ENCODE peak calls at places on chromosomes 7 and 10, in five cellular contexts. M, Y, I, P and S are unnamed samples.

GRCh38 chr7:99081209-99081608 is 62.7 kb downstream of the SMURF1 start:
- DNase-seq in M (no peak), Y (no peak), I (no peak), P (no peak), S (no peak)

GRCh38 chr7:139613971-139614411 is 90.5 kb downstream of the CLEC2L start:
- DNase-seq in M (no peak), Y (no peak), I (no peak), P (no peak), S (no peak)

GRCh38 chr7:28922618-28923331 is 35.4 kb downstream of the TRIL start:
- DNase-seq in M (peak), Y (peak), I (peak), P (peak), S (peak)

GRCh38 chr10:37700886-37701780 is 156.3 kb downstream of the ZNF248 start:
- DNase-seq in M (no peak), Y (no peak), I (no peak), P (no peak), S (no peak)

GRCh38 chr7:4713183-4713784 is 31.2 kb downstream of the FOXK1 start:
- DNase-seq in M (peak), Y (peak), I (no peak), P (no peak), S (no peak)

GRCh38 chr10:119688033-119688508 is 36.9 kb downstream of the BAG3 start:
- DNase-seq in M (no peak), Y (no peak), I (peak), P (no peak), S (no peak)

GRCh38 chr7:124713086-124713485 is 52.5 kb downstream of the GPR37 start:
- DNase-seq in M (no peak), Y (no peak), I (no peak), P (no peak), S (no peak)

GRCh38 chr7:90532231-90532929 is 62.9 kb downstream of the PTTG1IP2 start:
- DNase-seq in M (no peak), Y (no peak), I (peak), P (no peak), S (no peak)

GRCh38 chr10:30359373-30360206 is 10.5 kb upstream of the MTPAP start:
- DNase-seq in M (no peak), Y (peak), I (peak), P (peak), S (peak)

GRCh38 chr10:70404036-70404905 is at the start of gene EIF4EBP2:
- DNase-seq in M (peak), Y (peak), I (peak), P (peak), S (peak)

GRCh38 chr7:137325927-137326326 is 17.6 kb downstream of the PTN start:
- DNase-seq in M (no peak), Y (peak), I (no peak), P (no peak), S (no peak)

GRCh38 chr7:130272456-130273080 is 5.9 kb downstream of the CPA2 start:
- DNase-seq in M (no peak), Y (no peak), I (peak), P (no peak), S (no peak)

GRCh38 chr10:87640043-87640442 is 19.6 kb upstream of the PAPSS2 start:
- DNase-seq in M (no peak), Y (no peak), I (no peak), P (no peak), S (no peak)

GRCh38 chr10:1626835-1627234 is 110.5 kb downstream of the ADARB2 start:
- DNase-seq in M (no peak), Y (no peak), I (no peak), P (no peak), S (no peak)

GRCh38 chr10:49089789-49090595 is 25.3 kb downstream of the VSTM4 start:
- DNase-seq in M (no peak), Y (no peak), I (no peak), P (no peak), S (no peak)

GRCh38 chr7:157482517-157483120 is 145.8 kb downstream of the DNAJB6 start:
- DNase-seq in M (no peak), Y (no peak), I (no peak), P (no peak), S (no peak)

GRCh38 chr10:62870866-62871265 is 54.7 kb upstream of the EGR2 start:
- DNase-seq in M (no peak), Y (no peak), I (no peak), P (no peak), S (no peak)

GRCh38 chr7:114645451-114645850 is 230.8 kb downstream of the FOXP2 start:
- DNase-seq in M (no peak), Y (no peak), I (peak), P (no peak), S (no peak)

GRCh38 chr10:24449334-24449740 is 240.4 kb downstream of the KIAA1217 start:
- DNase-seq in M (no peak), Y (peak), I (peak), P (no peak), S (no peak)

GRCh38 chr10:14822879-14823755 is 14.7 kb downstream of the CDNF start:
- DNase-seq in M (no peak), Y (peak), I (peak), P (peak), S (no peak)

GRCh38 chr7:70634610-70635068 is 497.3 kb upstream of the GALNT17 start:
- DNase-seq in M (no peak), Y (no peak), I (peak), P (no peak), S (no peak)

GRCh38 chr10:70584941-70585544 is 17.5 kb downstream of the PRF1 start:
- DNase-seq in M (no peak), Y (no peak), I (peak), P (no peak), S (no peak)

GRCh38 chr10:52570490-52570889 is 202.1 kb downstream of the MBL2 start:
- DNase-seq in M (no peak), Y (no peak), I (no peak), P (no peak), S (no peak)

GRCh38 chr10:31484407-31485135 is 165.6 kb downstream of the ZEB1 start:
- DNase-seq in M (no peak), Y (peak), I (no peak), P (no peak), S (no peak)

GRCh38 chr7:30237271-30237695 is 47.1 kb upstream of the ZNRF2 start:
- DNase-seq in M (no peak), Y (no peak), I (peak), P (no peak), S (no peak)

GRCh38 chr10:119769886-119770285 is 44.0 kb downstream of the INPP5F start:
- DNase-seq in M (no peak), Y (peak), I (peak), P (peak), S (no peak)

GRCh38 chr10:16913266-16913665 is 96.0 kb upstream of the RSU1 start:
- DNase-seq in M (no peak), Y (no peak), I (no peak), P (no peak), S (no peak)

GRCh38 chr10:16916496-16916895 is 99.3 kb upstream of the RSU1 start:
- DNase-seq in M (no peak), Y (no peak), I (no peak), P (no peak), S (no peak)

GRCh38 chr10:16910795-16911164 is 93.6 kb upstream of the RSU1 start:
- DNase-seq in M (no peak), Y (no peak), I (no peak), P (no peak), S (no peak)

GRCh38 chr10:16919076-16919972 is 102.1 kb upstream of the RSU1 start:
- DNase-seq in M (no peak), Y (no peak), I (no peak), P (no peak), S (no peak)

DNA sequence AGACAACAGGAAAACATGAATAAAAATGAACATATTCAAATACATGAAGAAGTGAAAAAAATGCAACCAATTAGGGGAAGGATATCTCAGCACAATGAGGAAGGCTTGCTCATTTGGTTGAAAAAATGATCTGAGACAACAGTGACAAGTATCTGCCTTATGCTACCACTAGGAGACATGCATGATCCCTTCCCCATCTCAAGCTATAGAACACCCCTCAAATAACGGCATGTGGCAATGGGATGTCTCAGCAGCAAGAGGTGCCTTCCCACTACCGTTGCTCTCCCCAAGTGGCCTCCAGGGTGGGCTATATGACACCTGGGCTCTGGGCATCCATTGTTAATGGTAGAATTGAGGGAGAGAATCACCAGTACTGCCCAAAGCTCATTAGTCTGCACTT is 98.1 kb upstream of the RSU1 start:
- DNase-seq in M (no peak), Y (no peak), I (no peak), P (no peak), S (no peak)
- TF ChIP-seq CTCF in M (no peak), Y (peak), I (peak), P (no peak), S (no peak)

DNA sequence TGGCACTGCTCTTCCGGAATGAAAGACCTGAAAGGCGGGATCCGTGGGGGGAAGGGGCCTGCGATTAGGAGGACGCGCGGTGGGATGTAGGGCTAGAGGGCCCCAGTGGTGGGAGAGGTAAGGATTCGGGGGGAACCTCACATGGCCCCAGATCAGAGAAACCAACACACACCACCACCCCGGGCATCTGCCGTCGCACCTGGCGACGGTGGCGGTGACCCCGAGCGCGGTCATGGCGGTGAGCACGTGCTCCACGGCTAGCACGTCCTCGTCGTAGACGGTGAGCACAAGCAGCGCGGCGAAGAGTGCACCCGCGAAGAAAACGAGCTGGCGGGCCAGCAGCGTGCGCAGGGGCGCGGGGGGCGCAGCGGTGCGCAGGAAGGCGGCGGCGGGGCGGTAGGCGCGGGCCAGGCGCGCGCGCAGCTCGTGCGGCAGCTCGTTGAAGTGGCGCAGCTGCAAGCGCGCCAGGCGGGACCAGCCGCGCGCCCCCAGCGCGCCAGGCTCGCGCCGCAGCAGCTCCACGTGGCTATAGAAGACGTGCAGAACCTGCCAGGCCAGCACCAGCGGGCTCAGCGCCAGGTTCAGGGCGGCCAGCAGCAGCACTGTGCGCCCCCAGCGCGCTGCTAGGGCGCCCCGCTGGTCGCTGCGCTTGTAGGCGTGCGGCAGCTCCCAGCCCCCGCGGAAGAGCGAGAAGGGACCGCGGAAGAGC is 5.7 kb downstream of the ATG9B start:
- DNase-seq in M (no peak), Y (no peak), I (peak), P (no peak), S (no peak)
- TF ChIP-seq CTCF in M (no peak), Y (peak), I (no peak), P (no peak), S (peak)

GRCh38 chr10:43691503-43691902 is 42.8 kb upstream of the ZNF32 start:
- DNase-seq in M (no peak), Y (peak), I (no peak), P (peak), S (no peak)
- TF ChIP-seq CTCF in M (no peak), Y (peak), I (no peak), P (no peak), S (no peak)

DNA sequence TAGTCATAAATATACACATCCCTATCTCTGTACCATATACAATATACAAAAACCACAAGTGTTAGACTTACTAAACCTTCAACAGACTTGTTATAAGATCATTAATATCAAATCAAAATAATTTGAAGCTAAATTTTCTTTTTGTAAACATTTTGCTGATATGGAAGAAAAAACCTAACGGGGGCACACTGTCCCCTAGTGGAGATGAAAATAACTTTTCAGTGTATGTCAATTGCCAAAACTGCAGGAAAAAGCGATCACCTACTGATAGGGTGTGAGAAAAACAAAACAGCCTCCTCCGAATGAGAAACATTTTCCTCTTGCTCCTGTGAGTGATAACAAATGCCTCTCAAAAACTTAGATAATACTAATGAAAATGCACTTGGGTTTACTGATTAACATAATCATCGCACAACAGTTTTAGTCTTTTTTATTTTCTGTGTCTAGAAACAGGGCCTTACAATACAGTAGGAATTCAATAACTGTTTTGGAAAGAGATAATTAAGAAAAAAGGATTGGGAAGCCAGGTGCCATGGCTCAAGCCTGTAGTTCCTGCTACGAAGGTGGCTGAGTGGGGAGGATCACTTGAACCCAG is 322.7 kb downstream of the CRPPA start:
- DNase-seq in M (no peak), Y (no peak), I (peak), P (peak), S (no peak)
- TF ChIP-seq CTCF in M (peak), Y (peak), I (peak), P (peak), S (peak)

DNA sequence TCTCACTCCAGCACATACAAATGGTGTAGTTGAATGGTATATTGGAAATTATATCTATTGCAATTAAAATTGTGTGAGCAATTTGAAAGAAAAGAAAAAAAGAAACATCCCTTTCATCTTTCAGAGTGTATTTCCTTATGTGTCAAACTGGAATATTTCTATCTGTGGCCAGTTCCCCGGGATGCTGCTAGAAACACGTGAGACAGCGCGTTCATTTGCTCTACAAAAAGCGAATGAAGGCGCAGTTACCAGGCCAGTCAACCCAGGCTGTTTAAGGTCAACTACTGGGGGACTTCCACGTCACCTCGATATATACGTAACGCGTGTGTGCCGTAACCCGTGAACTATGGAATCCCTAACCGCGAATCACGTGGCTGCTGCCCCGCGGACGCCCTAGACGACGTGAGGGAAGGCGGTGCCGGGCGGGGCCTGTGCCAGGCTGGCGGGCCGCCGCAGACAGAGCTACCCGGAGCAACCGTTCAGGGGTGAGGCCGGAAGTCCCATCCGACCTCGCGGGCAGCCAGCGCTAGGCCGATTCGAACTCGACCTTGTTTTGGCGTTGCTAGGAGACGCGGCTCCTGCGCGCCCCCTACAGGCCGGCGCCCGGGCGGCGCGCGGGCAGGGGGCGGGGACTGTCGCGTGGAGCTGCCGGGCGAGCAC is 1.1 kb upstream of the ARL4A start:
- DNase-seq in M (peak), Y (peak), I (peak), P (peak), S (peak)
- TF ChIP-seq CTCF in M (peak), Y (peak), I (peak), P (peak), S (peak)

GRCh38 chr7:100719523-100720319 is 547 bp upstream of the EPO start:
- DNase-seq in M (no peak), Y (peak), I (peak), P (peak), S (no peak)
- TF ChIP-seq CTCF in M (no peak), Y (peak), I (peak), P (peak), S (no peak)

GRCh38 chr7:150891740-150892139 is 39.4 kb downstream of the AOC1 start:
- DNase-seq in M (no peak), Y (no peak), I (no peak), P (no peak), S (no peak)
- TF ChIP-seq CTCF in M (no peak), Y (no peak), I (no peak), P (no peak), S (no peak)